ENCODE peak calls at places on chromosome 6, in eight cellular contexts. C is OCI-LY7, L is transverse colon, M is MM.1S, X is fibroblast of lung, Y is astrocyte, O is K562, U is HCT116. G is an unnamed sample.

GRCh38 chr6:170174124-170174770 is 116.6 kb downstream of the DLL1 start:
- DNase-seq in U (no peak), M (no peak), C (no peak), Y (no peak), O (no peak), X (no peak), L (no peak), G (no peak)

GRCh38 chr6:5671604-5672559 is 334.8 kb downstream of the NRN1 start:
- DNase-seq in L (no peak), Y (no peak), M (no peak), O (no peak), U (no peak), X (peak; percentile 23), C (peak; percentile 22), G (no peak)

GRCh38 chr6:136786708-136787107 is 5.6 kb downstream of the MAP3K5 start:
- DNase-seq in X (no peak), L (no peak), U (no peak), M (no peak), C (no peak), O (no peak), Y (no peak), G (no peak)

GRCh38 chr6:43768506-43768860 is 1.5 kb upstream of the VEGFA start:
- DNase-seq in X (no peak), O (no peak), U (no peak), Y (no peak), L (no peak), C (no peak), M (no peak), G (no peak)

GRCh38 chr6:144294016-144294415 is 8.9 kb downstream of the UTRN start:
- DNase-seq in X (peak; percentile 94), C (no peak), O (no peak), Y (peak; percentile 92), L (no peak), M (no peak), U (no peak), G (no peak)

GRCh38 chr6:141103246-141103645 is 1029.5 kb upstream of the GJE1 start:
- DNase-seq in L (no peak), U (peak; percentile 26), C (no peak), O (no peak), M (no peak), X (peak; percentile 87), Y (peak; percentile 85), G (no peak)

GRCh38 chr6:149242883-149243282 is 74.6 kb upstream of the TAB2 start:
- DNase-seq in U (no peak), M (no peak), L (no peak), X (peak; percentile 58), Y (peak; percentile 47), C (no peak), O (no peak), G (no peak)

GRCh38 chr6:3526962-3527796 is 70.3 kb upstream of the SLC22A23 start:
- DNase-seq in U (no peak), Y (no peak), X (no peak), C (no peak), O (no peak), M (no peak), L (no peak), G (no peak)

GRCh38 chr6:32945106-32945761 is 4.4 kb upstream of the HLA-DMB start:
- DNase-seq in M (no peak), O (no peak), X (peak; percentile 45), U (no peak), C (peak; percentile 81), L (peak; percentile 67), Y (peak; percentile 35), G (no peak)

GRCh38 chr6:109740787-109741186 is 49.7 kb downstream of the FIG4 start:
- DNase-seq in L (no peak), Y (no peak), U (no peak), O (no peak), M (no peak), X (no peak), C (no peak), G (no peak)

GRCh38 chr6:145891126-145891525 is 73.0 kb downstream of the SHPRH start:
- DNase-seq in L (no peak), C (no peak), U (no peak), M (no peak), Y (peak; percentile 90), O (no peak), X (peak; percentile 91), G (no peak)

GRCh38 chr6:43924222-43924702 is 154.3 kb downstream of the VEGFA start:
- DNase-seq in O (no peak), Y (peak; percentile 26), M (peak; percentile 70), X (peak; percentile 40), L (no peak), C (no peak), U (no peak), G (no peak)

GRCh38 chr6:33787336-33787953 is 1.5 kb downstream of the LEMD2 start:
- DNase-seq in X (peak; percentile 63), O (no peak), Y (peak; percentile 54), U (no peak), C (no peak), M (no peak), L (no peak), G (no peak)

GRCh38 chr6:28981833-28982475 is 23.2 kb downstream of the ZNF311 start:
- DNase-seq in C (peak; percentile 84), Y (peak; percentile 79), O (peak; percentile 83), X (peak; percentile 84), L (peak; percentile 83), M (peak; percentile 86), U (peak; percentile 91), G (peak; percentile 75)

GRCh38 chr6:90097357-90097756 is 199.3 kb downstream of the BACH2 start:
- DNase-seq in O (no peak), M (no peak), L (no peak), U (no peak), Y (peak; percentile 55), C (no peak), X (peak; percentile 68), G (no peak)

GRCh38 chr6:156910011-156910334 is 132.8 kb downstream of the ARID1B start:
- DNase-seq in L (no peak), X (no peak), M (no peak), O (no peak), Y (no peak), C (no peak), U (no peak), G (no peak)

GRCh38 chr6:4687989-4688947 is 87.9 kb upstream of the CDYL start:
- DNase-seq in L (no peak), C (no peak), Y (peak; percentile 72), X (peak; percentile 82), O (peak; percentile 82), M (no peak), U (peak; percentile 53), G (no peak)

GRCh38 chr6:108091288-108091687 is 16.7 kb upstream of the OSTM1 start:
- DNase-seq in O (no peak), U (no peak), C (no peak), Y (no peak), X (no peak), M (no peak), L (no peak), G (no peak)

GRCh38 chr6:155038104-155038503 is 43.0 kb downstream of the TIAM2 start:
- DNase-seq in X (no peak), L (no peak), U (no peak), M (no peak), Y (no peak), O (no peak), C (no peak), G (no peak)

GRCh38 chr6:55175078-55175777 is 913 bp downstream of the HCRTR2 start:
- DNase-seq in O (no peak), U (no peak), L (no peak), M (no peak), X (no peak), Y (no peak), C (no peak), G (no peak)

GRCh38 chr6:131911951-131912350 is 39.2 kb downstream of the CCN2 start:
- DNase-seq in O (no peak), Y (peak; percentile 52), U (no peak), L (no peak), X (peak; percentile 68), M (no peak), C (no peak), G (no peak)

GRCh38 chr6:101668496-101668895 is 275.0 kb downstream of the GRIK2 start:
- DNase-seq in O (no peak), L (no peak), C (no peak), U (no peak), M (no peak), X (peak; percentile 11), Y (peak; percentile 4), G (no peak)

GRCh38 chr6:130366011-130366963 is at the start of gene TMEM200A:
- DNase-seq in U (no peak), C (no peak), X (peak; percentile 65), O (peak; percentile 3), M (no peak), L (peak; percentile 23), Y (peak; percentile 51), G (peak; percentile 14)

GRCh38 chr6:142891454-142891853 is 53.5 kb downstream of the HIVEP2 start:
- DNase-seq in U (no peak), C (no peak), L (no peak), O (no peak), Y (no peak), M (no peak), X (no peak), G (no peak)
- H3K4me1 ChIP-seq in U (peaks cover 18% of the 10 kb centered on the region), C (peaks cover 22% of the 10 kb centered on the region), L (no peaks in the 10 kb centered on the region), O (no peaks in the 10 kb centered on the region), Y (peaks cover 13% of the 10 kb centered on the region), M (peaks cover 12% of the 10 kb centered on the region), X (peaks cover 5% of the 10 kb centered on the region), G (no peaks in the 10 kb centered on the region)

GRCh38 chr6:53109612-53110011 is 39.0 kb downstream of the GCM1 start:
- DNase-seq in X (no peak), L (no peak), M (peak; percentile 77), C (no peak), Y (no peak), U (no peak), O (no peak), G (no peak)
- TF ChIP-seq CTCF in X (no peak), L (no peak), M (no peak), C (no peak), Y (no peak), U (no peak), O (no peak), G (no peak)

GRCh38 chr6:7143161-7143974 is 35.6 kb downstream of the RREB1 start:
- DNase-seq in C (no peak), U (no peak), M (peak; percentile 66), X (no peak), L (no peak), O (peak; percentile 70), Y (no peak), G (no peak)
- H3K4me1 ChIP-seq in C (peaks cover 28% of the 10 kb centered on the region), U (peaks cover 69% of the 10 kb centered on the region), M (peaks cover 82% of the 10 kb centered on the region), X (peaks cover 30% of the 10 kb centered on the region), L (peaks cover 88% of the 10 kb centered on the region), O (peaks cover 86% of the 10 kb centered on the region), Y (peaks cover 42% of the 10 kb centered on the region), G (peaks cover 3% of the 10 kb centered on the region)

DNA sequence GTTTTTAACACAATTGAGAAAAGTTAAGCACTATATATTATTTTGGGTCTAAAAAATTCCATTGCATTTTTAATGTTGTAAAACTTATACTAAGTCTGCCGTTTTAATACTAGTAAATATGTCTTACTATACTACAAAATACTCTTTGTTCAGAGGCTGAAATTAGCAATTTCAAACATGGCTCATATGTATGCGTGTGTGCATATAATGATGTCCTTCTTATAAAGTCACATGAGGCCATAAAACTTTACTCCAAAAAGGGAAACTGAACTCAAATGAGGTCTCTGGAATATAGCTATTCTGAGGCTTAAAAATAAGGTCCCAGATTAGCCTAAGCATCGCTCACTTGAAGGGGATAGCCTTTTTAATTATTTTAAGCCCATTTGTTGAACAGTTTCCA is 224.0 kb downstream of the MYLK4 start:
- DNase-seq in C (no peak), X (no peak), L (no peak), U (no peak), M (no peak), Y (no peak), O (no peak), G (no peak)
- TF ChIP-seq CTCF in C (no peak), X (no peak), L (no peak), U (no peak), M (no peak), Y (no peak), O (no peak), G (no peak)

G was measured in BE2C.